ENCODE peak calls at places on chromosomes 12 and 14, in nine cellular contexts. One of them, this sample, is unnamed.

GRCh38 chr14:50402965-50403364 is 6.3 kb upstream of the CDKL1 start:
- DNase-seq in esophagus muscularis mucosa: no peak
- DNase-seq in ovary: no peak
- DNase-seq in transverse colon: no peak
- DNase-seq in A549: no peak
- DNase-seq in HepG2: no peak
- DNase-seq in K562: no peak
- DNase-seq in stomach: no peak
- DNase-seq in SK-N-SH: no peak
- DNase-seq in this sample: no peak

GRCh38 chr14:52363001-52363704 is 49.0 kb downstream of the PTGER2 start:
- DNase-seq in esophagus muscularis mucosa: no peak
- DNase-seq in ovary: no peak
- DNase-seq in transverse colon: no peak
- DNase-seq in A549: no peak
- DNase-seq in HepG2: no peak
- DNase-seq in K562: no peak
- DNase-seq in stomach: no peak
- DNase-seq in SK-N-SH: no peak
- DNase-seq in this sample: no peak

GRCh38 chr14:55706893-55707292 is 126.9 kb downstream of the KTN1 start:
- DNase-seq in esophagus muscularis mucosa: peak
- DNase-seq in ovary: no peak
- DNase-seq in transverse colon: no peak
- DNase-seq in A549: no peak
- DNase-seq in HepG2: no peak
- DNase-seq in K562: no peak
- DNase-seq in stomach: no peak
- DNase-seq in SK-N-SH: no peak
- DNase-seq in this sample: no peak

GRCh38 chr14:34843011-34843554 is 32.1 kb downstream of the BAZ1A start:
- DNase-seq in esophagus muscularis mucosa: no peak
- DNase-seq in ovary: no peak
- DNase-seq in transverse colon: no peak
- DNase-seq in A549: peak
- DNase-seq in HepG2: peak
- DNase-seq in K562: peak
- DNase-seq in stomach: no peak
- DNase-seq in SK-N-SH: peak
- DNase-seq in this sample: no peak

GRCh38 chr12:26188641-26189040 is 6.7 kb upstream of the SSPN start:
- DNase-seq in esophagus muscularis mucosa: no peak
- DNase-seq in ovary: no peak
- DNase-seq in transverse colon: no peak
- DNase-seq in A549: no peak
- DNase-seq in HepG2: no peak
- DNase-seq in K562: no peak
- DNase-seq in stomach: no peak
- DNase-seq in SK-N-SH: no peak
- DNase-seq in this sample: no peak

GRCh38 chr14:71555654-71556559 is 376.3 kb upstream of the RGS6 start:
- DNase-seq in esophagus muscularis mucosa: no peak
- DNase-seq in ovary: no peak
- DNase-seq in transverse colon: peak
- DNase-seq in A549: no peak
- DNase-seq in HepG2: peak
- DNase-seq in K562: no peak
- DNase-seq in stomach: no peak
- DNase-seq in SK-N-SH: no peak
- DNase-seq in this sample: no peak

GRCh38 chr12:68106160-68106559 is 53.4 kb downstream of the IFNG start:
- DNase-seq in esophagus muscularis mucosa: no peak
- DNase-seq in ovary: no peak
- DNase-seq in transverse colon: no peak
- DNase-seq in A549: no peak
- DNase-seq in HepG2: no peak
- DNase-seq in K562: no peak
- DNase-seq in stomach: no peak
- DNase-seq in SK-N-SH: no peak
- DNase-seq in this sample: no peak

GRCh38 chr14:66477567-66477966 is 8.6 kb upstream of the CCDC196 start:
- DNase-seq in esophagus muscularis mucosa: no peak
- DNase-seq in ovary: no peak
- DNase-seq in transverse colon: no peak
- DNase-seq in A549: no peak
- DNase-seq in HepG2: no peak
- DNase-seq in K562: no peak
- DNase-seq in stomach: no peak
- DNase-seq in SK-N-SH: no peak
- DNase-seq in this sample: no peak

GRCh38 chr12:89349814-89350213 is 2.5 kb downstream of the DUSP6 start:
- DNase-seq in esophagus muscularis mucosa: no peak
- DNase-seq in ovary: no peak
- DNase-seq in transverse colon: peak
- DNase-seq in A549: no peak
- DNase-seq in HepG2: no peak
- DNase-seq in K562: no peak
- DNase-seq in stomach: no peak
- DNase-seq in SK-N-SH: peak
- DNase-seq in this sample: peak

GRCh38 chr14:91575469-91576208 is 65.5 kb upstream of the PPP4R3A start:
- DNase-seq in esophagus muscularis mucosa: no peak
- DNase-seq in ovary: no peak
- DNase-seq in transverse colon: peak
- DNase-seq in A549: no peak
- DNase-seq in HepG2: no peak
- DNase-seq in K562: no peak
- DNase-seq in stomach: no peak
- DNase-seq in SK-N-SH: no peak
- DNase-seq in this sample: no peak

GRCh38 chr12:29455087-29455486 is 42.4 kb downstream of the OVCH1 start:
- DNase-seq in esophagus muscularis mucosa: no peak
- DNase-seq in ovary: no peak
- DNase-seq in transverse colon: no peak
- DNase-seq in A549: no peak
- DNase-seq in HepG2: no peak
- DNase-seq in K562: no peak
- DNase-seq in stomach: no peak
- DNase-seq in SK-N-SH: peak
- DNase-seq in this sample: no peak

GRCh38 chr12:116502141-116502725 is 56.9 kb upstream of the MAP1LC3B2 start:
- DNase-seq in esophagus muscularis mucosa: no peak
- DNase-seq in ovary: no peak
- DNase-seq in transverse colon: no peak
- DNase-seq in A549: no peak
- DNase-seq in HepG2: no peak
- DNase-seq in K562: no peak
- DNase-seq in stomach: no peak
- DNase-seq in SK-N-SH: no peak
- DNase-seq in this sample: no peak

GRCh38 chr14:104982548-104983230 is 2.9 kb upstream of the CLBA1 start:
- DNase-seq in esophagus muscularis mucosa: no peak
- DNase-seq in ovary: no peak
- DNase-seq in transverse colon: no peak
- DNase-seq in A549: no peak
- DNase-seq in HepG2: no peak
- DNase-seq in K562: no peak
- DNase-seq in stomach: no peak
- DNase-seq in SK-N-SH: no peak
- DNase-seq in this sample: no peak

GRCh38 chr14:26765768-26766550 is 168.1 kb upstream of the NOVA1 start:
- DNase-seq in esophagus muscularis mucosa: no peak
- DNase-seq in ovary: peak
- DNase-seq in transverse colon: peak
- DNase-seq in A549: no peak
- DNase-seq in HepG2: no peak
- DNase-seq in K562: no peak
- DNase-seq in stomach: no peak
- DNase-seq in SK-N-SH: no peak
- DNase-seq in this sample: peak

GRCh38 chr12:48123169-48123568 is 4.0 kb downstream of the PFKM start:
- DNase-seq in esophagus muscularis mucosa: no peak
- DNase-seq in ovary: no peak
- DNase-seq in transverse colon: no peak
- DNase-seq in A549: no peak
- DNase-seq in HepG2: peak
- DNase-seq in K562: no peak
- DNase-seq in stomach: no peak
- DNase-seq in SK-N-SH: no peak
- DNase-seq in this sample: no peak

GRCh38 chr12:48122065-48122834 is 3.1 kb downstream of the PFKM start:
- DNase-seq in esophagus muscularis mucosa: no peak
- DNase-seq in ovary: no peak
- DNase-seq in transverse colon: no peak
- DNase-seq in A549: no peak
- DNase-seq in HepG2: no peak
- DNase-seq in K562: no peak
- DNase-seq in stomach: no peak
- DNase-seq in SK-N-SH: no peak
- DNase-seq in this sample: no peak

GRCh38 chr12:48126953-48127630 is 7.9 kb downstream of the PFKM start:
- DNase-seq in esophagus muscularis mucosa: no peak
- DNase-seq in ovary: no peak
- DNase-seq in transverse colon: no peak
- DNase-seq in A549: no peak
- DNase-seq in HepG2: no peak
- DNase-seq in K562: no peak
- DNase-seq in stomach: no peak
- DNase-seq in SK-N-SH: no peak
- DNase-seq in this sample: no peak

GRCh38 chr12:48128800-48129199 is 9.6 kb downstream of the PFKM start:
- DNase-seq in esophagus muscularis mucosa: no peak
- DNase-seq in ovary: no peak
- DNase-seq in transverse colon: no peak
- DNase-seq in A549: no peak
- DNase-seq in HepG2: no peak
- DNase-seq in K562: no peak
- DNase-seq in stomach: no peak
- DNase-seq in SK-N-SH: no peak
- DNase-seq in this sample: no peak

GRCh38 chr12:48125985-48126384 is 6.8 kb downstream of the PFKM start:
- DNase-seq in esophagus muscularis mucosa: no peak
- DNase-seq in ovary: no peak
- DNase-seq in transverse colon: no peak
- DNase-seq in A549: no peak
- DNase-seq in HepG2: no peak
- DNase-seq in K562: no peak
- DNase-seq in stomach: no peak
- DNase-seq in SK-N-SH: no peak
- DNase-seq in this sample: no peak
- H3K4me3 ChIP-seq in esophagus muscularis mucosa: no peak
- H3K4me3 ChIP-seq in ovary: no peak
- H3K4me3 ChIP-seq in transverse colon: no peak
- H3K4me3 ChIP-seq in A549: no peak
- H3K4me3 ChIP-seq in HepG2: no peak
- H3K4me3 ChIP-seq in K562: no peak
- H3K4me3 ChIP-seq in stomach: no peak
- H3K4me3 ChIP-seq in SK-N-SH: no peak
- H3K4me3 ChIP-seq in this sample: no peak

DNA sequence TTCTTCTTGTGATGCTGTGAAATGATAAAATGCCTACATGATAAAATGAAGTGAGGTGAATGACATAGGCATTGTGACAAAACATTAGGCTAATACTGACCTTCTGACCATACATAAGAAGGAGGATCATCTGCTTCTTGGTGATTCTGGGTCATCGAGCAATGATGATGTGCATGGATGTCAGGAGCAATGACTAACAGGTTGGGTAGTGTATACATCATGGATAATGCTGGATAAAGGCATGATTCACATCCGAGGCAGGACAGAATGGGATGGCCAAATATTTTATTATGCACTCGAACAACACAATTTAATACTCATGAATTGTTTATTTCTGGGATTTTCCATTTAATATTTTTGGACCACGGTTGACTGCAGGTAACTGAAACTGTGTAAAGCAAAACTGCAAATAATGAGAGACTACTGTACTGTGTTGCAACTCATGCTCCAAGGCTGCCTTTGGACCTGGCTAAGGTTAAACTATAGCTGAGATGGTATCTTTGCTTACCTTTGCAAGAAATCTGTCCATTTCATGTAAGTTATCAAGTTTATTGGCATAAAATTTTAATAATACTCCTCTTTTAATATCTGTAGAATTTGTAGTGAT is 7.6 kb upstream of the SLC25A21 start:
- DNase-seq in esophagus muscularis mucosa: no peak
- DNase-seq in ovary: no peak
- DNase-seq in transverse colon: no peak
- DNase-seq in A549: no peak
- DNase-seq in HepG2: no peak
- DNase-seq in K562: no peak
- DNase-seq in stomach: no peak
- DNase-seq in SK-N-SH: no peak
- DNase-seq in this sample: no peak
- TF ChIP-seq EP300 in esophagus muscularis mucosa: no peak
- TF ChIP-seq EP300 in ovary: no peak
- TF ChIP-seq EP300 in transverse colon: no peak
- TF ChIP-seq EP300 in A549: no peak
- TF ChIP-seq EP300 in HepG2: no peak
- TF ChIP-seq EP300 in K562: no peak
- TF ChIP-seq EP300 in stomach: no peak
- TF ChIP-seq EP300 in SK-N-SH: no peak
- TF ChIP-seq EP300 in this sample: no peak

GRCh38 chr14:28763914-28764848 is 2.4 kb upstream of the FOXG1 start:
- DNase-seq in esophagus muscularis mucosa: no peak
- DNase-seq in ovary: no peak
- DNase-seq in transverse colon: no peak
- DNase-seq in A549: no peak
- DNase-seq in HepG2: no peak
- DNase-seq in K562: no peak
- DNase-seq in stomach: no peak
- DNase-seq in SK-N-SH: no peak
- DNase-seq in this sample: no peak
- H3K4me3 ChIP-seq in esophagus muscularis mucosa: peak
- H3K4me3 ChIP-seq in ovary: no peak
- H3K4me3 ChIP-seq in transverse colon: no peak
- H3K4me3 ChIP-seq in A549: no peak
- H3K4me3 ChIP-seq in HepG2: no peak
- H3K4me3 ChIP-seq in K562: peak
- H3K4me3 ChIP-seq in stomach: no peak
- H3K4me3 ChIP-seq in SK-N-SH: no peak
- H3K4me3 ChIP-seq in this sample: no peak

DNA sequence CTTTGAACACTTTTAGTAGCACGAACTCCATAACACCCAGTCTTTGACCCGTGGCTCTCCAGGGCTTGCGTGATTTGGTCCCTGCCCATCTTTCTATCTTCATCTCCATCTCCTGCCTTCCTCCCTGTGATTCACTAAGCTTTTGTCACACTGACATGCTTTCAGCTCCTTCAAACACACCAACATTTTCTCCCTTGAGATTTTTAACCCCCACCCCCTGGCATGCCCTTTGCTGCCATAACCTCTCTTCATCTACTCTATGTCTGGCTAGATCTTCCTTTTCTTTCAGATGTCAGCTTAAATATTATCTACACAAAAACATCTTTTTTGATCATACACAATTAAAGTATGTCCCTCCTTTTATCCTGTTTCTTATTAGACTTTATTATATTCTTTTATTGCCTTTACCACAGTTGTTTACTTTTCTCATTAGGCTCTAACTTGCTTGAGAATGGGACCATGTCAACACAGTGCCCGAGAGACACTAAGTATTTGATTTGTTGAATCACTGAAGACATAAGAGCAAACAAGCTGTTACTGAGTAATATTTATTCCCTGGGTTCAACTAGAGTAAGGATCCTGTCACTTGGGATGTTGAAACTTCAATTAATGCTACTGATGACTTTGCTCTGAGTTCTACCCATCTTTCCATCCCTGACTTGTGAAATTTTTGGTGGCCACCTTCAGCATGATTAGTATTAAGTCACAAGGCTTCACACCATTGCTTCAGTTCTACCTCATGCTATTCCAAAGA is 387.3 kb downstream of the LRIG3 start:
- DNase-seq in esophagus muscularis mucosa: no peak
- DNase-seq in ovary: no peak
- DNase-seq in transverse colon: no peak
- DNase-seq in A549: no peak
- DNase-seq in HepG2: no peak
- DNase-seq in K562: no peak
- DNase-seq in stomach: no peak
- DNase-seq in SK-N-SH: no peak
- DNase-seq in this sample: no peak
- TF ChIP-seq EP300 in esophagus muscularis mucosa: no peak
- TF ChIP-seq EP300 in ovary: no peak
- TF ChIP-seq EP300 in transverse colon: no peak
- TF ChIP-seq EP300 in A549: peak
- TF ChIP-seq EP300 in HepG2: no peak
- TF ChIP-seq EP300 in K562: no peak
- TF ChIP-seq EP300 in stomach: no peak
- TF ChIP-seq EP300 in SK-N-SH: no peak
- TF ChIP-seq EP300 in this sample: no peak